ENCODE peak calls at places on chromosomes 3 and 15, in four cellular contexts. D is left ventricle myocardium inferior, C is K562, O is WTC11. A is an unnamed sample.

GRCh38 chr3:190361791-190362190 is 26.2 kb upstream of the CLDN16 start:
- DNase-seq in D (no peak), C (no peak), O (no peak), A (no peak)

GRCh38 chr15:57485869-57486268 is 105.8 kb upstream of the MYZAP start:
- DNase-seq in D (no peak), C (no peak), O (peak), A (no peak)

GRCh38 chr3:156769661-156770654 is 56.2 kb upstream of the LEKR1 start:
- DNase-seq in D (no peak), C (no peak), O (no peak), A (no peak)

GRCh38 chr3:116148881-116149530 is 296.3 kb downstream of the LSAMP start:
- DNase-seq in D (no peak), C (no peak), O (no peak), A (no peak)

GRCh38 chr3:111944377-111944776 is 34.4 kb upstream of the ABHD10 start:
- DNase-seq in D (no peak), C (no peak), O (no peak), A (no peak)

GRCh38 chr3:171420667-171421066 is 39.5 kb downstream of the TNIK start:
- DNase-seq in D (no peak), C (no peak), O (no peak), A (no peak)

GRCh38 chr15:38453971-38454686 is at the start of gene FAM98B:
- DNase-seq in D (peak), C (peak), O (peak), A (peak)

GRCh38 chr3:174247671-174248070 is 611.5 kb upstream of the NAALADL2 start:
- DNase-seq in D (no peak), C (no peak), O (no peak), A (no peak)

GRCh38 chr3:172107403-172107802 is 68.0 kb downstream of the FNDC3B start:
- DNase-seq in D (no peak), C (no peak), O (no peak), A (peak)

GRCh38 chr3:151345854-151346253 is 16.5 kb upstream of the P2RY13 start:
- DNase-seq in D (no peak), C (no peak), O (no peak), A (no peak)

GRCh38 chr15:62426387-62426956 is 261.4 kb upstream of the C2CD4B start:
- DNase-seq in D (no peak), C (no peak), O (no peak), A (no peak)

GRCh38 chr3:183224581-183224980 is 28.5 kb upstream of the B3GNT5 start:
- DNase-seq in D (no peak), C (no peak), O (no peak), A (no peak)

GRCh38 chr3:165185707-165186327 is 10.4 kb downstream of the SLITRK3 start:
- DNase-seq in D (no peak), C (peak), O (peak), A (peak)

GRCh38 chr3:174035317-174035886 is 637.9 kb downstream of the NLGN1 start:
- DNase-seq in D (no peak), C (no peak), O (no peak), A (no peak)

GRCh38 chr3:44832965-44833364 is 28.7 kb upstream of the TMEM42 start:
- DNase-seq in D (no peak), C (no peak), O (no peak), A (no peak)

GRCh38 chr3:150015906-150016305 is 45.2 kb upstream of the PFN2 start:
- DNase-seq in D (no peak), C (no peak), O (no peak), A (no peak)

GRCh38 chr3:55812403-55813013 is 325.4 kb upstream of the WNT5A start:
- DNase-seq in D (no peak), C (no peak), O (no peak), A (no peak)

GRCh38 chr3:52519445-52520140 is 14.1 kb downstream of the NT5DC2 start:
- DNase-seq in D (no peak), C (no peak), O (no peak), A (no peak)

GRCh38 chr15:72312605-72313447 is 7.1 kb downstream of the CELF6 start:
- DNase-seq in D (peak), C (peak), O (peak), A (peak)

GRCh38 chr3:176399193-176399592 is 798.1 kb downstream of the TBL1XR1 start:
- DNase-seq in D (no peak), C (no peak), O (no peak), A (no peak)

GRCh38 chr3:29412117-29412516 is 131.2 kb downstream of the RBMS3 start:
- DNase-seq in D (no peak), C (no peak), O (no peak), A (peak)

GRCh38 chr3:129003578-129004112 is 2.5 kb downstream of the EFCC1 start:
- DNase-seq in D (no peak), C (no peak), O (peak), A (no peak)

DNA sequence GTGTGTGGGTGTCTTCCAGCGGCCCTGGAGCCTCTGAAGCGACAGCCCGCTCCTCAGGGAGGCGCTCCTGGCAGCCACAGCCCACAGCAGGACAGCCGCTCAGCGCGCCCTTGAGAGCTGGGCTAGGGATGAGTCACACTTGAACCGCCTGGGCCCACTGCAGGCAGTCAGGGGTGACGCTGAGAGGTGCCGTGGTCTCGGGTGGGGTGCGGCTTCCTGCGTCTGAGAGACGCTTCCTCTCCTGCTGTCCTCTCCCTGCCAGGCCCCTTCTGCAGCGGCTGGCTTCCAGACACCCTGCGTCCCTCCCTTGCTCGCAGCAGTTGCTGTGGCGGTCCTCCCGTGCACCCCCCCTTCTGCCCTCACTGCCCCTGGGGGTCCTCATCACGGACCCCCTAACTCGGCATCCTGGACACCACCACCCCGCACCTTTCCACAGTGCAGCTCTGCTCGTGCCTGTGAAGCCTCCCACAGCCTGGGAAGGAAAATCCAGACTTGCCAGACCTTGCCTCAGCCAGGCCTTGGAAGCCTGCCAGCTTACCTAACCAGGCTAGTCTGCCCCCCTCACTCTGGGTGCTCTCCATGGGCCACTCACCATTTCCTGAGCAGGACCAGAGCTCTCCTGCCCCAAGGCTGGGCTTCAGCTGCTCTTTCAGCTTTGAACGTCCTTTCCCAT is 1.1 kb upstream of the SPTBN5 start:
- DNase-seq in D (peak), C (peak), O (no peak), A (peak)
- TF ChIP-seq CTCF in D (peak), C (peak), O (no peak), A (peak)

GRCh38 chr3:155370198-155370597 is 76.7 kb upstream of the STRIT1 start:
- DNase-seq in D (peak), C (no peak), O (no peak), A (no peak)
- TF ChIP-seq CTCF in D (peak), C (no peak), O (no peak), A (no peak)

GRCh38 chr3:33884204-33884561 is 85.8 kb downstream of the PDCD6IP start:
- DNase-seq in D (peak), C (peak), O (no peak), A (no peak)
- TF ChIP-seq CTCF in D (peak), C (peak), O (no peak), A (no peak)

GRCh38 chr15:50251638-50252182 is 13.8 kb downstream of the HDC start:
- DNase-seq in D (no peak), C (no peak), O (no peak), A (no peak)
- TF ChIP-seq CTCF in D (no peak), C (peak), O (no peak), A (no peak)

GRCh38 chr3:195544634-195545033 is 1.5 kb upstream of the PPP1R2 start:
- DNase-seq in D (peak), C (no peak), O (no peak), A (no peak)
- TF ChIP-seq CTCF in D (no peak), C (no peak), O (no peak), A (no peak)

DNA sequence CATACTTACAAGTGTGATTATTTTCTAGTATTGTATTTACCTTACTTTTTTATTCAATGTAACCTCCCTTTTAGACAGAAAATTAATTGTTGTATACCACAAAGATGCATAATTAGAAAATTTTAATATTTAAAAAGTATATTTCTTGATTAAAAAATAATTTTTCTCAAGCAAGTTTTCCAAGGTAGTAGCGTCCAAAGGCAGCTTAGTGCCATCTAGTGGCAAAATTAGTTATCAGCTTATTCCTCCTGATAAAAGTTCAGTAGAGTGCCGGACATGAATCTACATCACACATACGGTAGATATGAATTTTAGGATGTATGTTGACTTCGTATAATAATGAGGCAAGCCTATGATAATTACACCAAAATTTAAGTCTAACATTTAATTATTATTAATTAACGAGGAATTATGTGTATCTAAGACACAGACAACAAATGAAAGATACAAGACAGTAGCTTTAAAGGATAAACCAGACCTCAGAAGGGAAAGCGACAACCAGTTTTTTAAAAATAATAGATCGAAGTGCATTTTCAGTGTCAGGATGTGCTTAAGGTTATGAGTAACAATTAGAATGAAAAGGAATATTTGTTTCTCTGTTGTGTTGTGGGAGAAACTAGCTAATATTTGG is 405.9 kb downstream of the ROBO1 start:
- DNase-seq in D (no peak), C (no peak), O (no peak), A (no peak)
- TF ChIP-seq CTCF in D (peak), C (no peak), O (peak), A (peak)

A was measured in GM13977.